ENCODE peak calls at places on chromosomes 2 and 18, in five cellular contexts. E is OCI-LY7, U is adrenal gland, D is A673, H is PC-9. X is an unnamed sample.

GRCh38 chr2:109318150-109318948 is 189.3 kb downstream of the SH3RF3 start:
- DNase-seq in E (no peak), D (peak; percentile 45), H (no peak), U (peak; percentile 80), X (peak; percentile 69)

GRCh38 chr2:195820373-195820772 is 163.3 kb downstream of the SLC39A10 start:
- DNase-seq in E (no peak), D (peak; percentile 20), H (no peak), U (no peak), X (no peak)

GRCh38 chr2:216758431-216759155 is 63.2 kb upstream of the IGFBP5 start:
- DNase-seq in E (no peak), U (no peak), D (no peak), H (no peak), X (no peak)

GRCh38 chr2:63740943-63741342 is 100.8 kb upstream of the UGP2 start:
- DNase-seq in H (no peak), E (no peak), D (no peak), U (no peak), X (no peak)

GRCh38 chr2:37894047-37894446 is 31.0 kb upstream of the RMDN2 start:
- DNase-seq in E (no peak), H (no peak), D (no peak), U (peak; percentile 32), X (no peak)

GRCh38 chr18:28366667-28367066 is 189.7 kb upstream of the CDH2 start:
- DNase-seq in H (no peak), E (no peak), D (no peak), U (no peak), X (no peak)

GRCh38 chr2:121884515-121884915 is 129.1 kb downstream of the TSN start:
- DNase-seq in D (no peak), U (no peak), E (no peak), H (no peak), X (no peak)

GRCh38 chr2:156321243-156321904 is 11.1 kb downstream of the NR4A2 start:
- DNase-seq in H (no peak), E (no peak), U (no peak), D (peak; percentile 34), X (no peak)

GRCh38 chr2:55743583-55743982 is 49.9 kb upstream of the PNPT1 start:
- DNase-seq in H (no peak), D (no peak), U (no peak), E (no peak), X (no peak)

GRCh38 chr2:189350515-189351209 is 90.6 kb upstream of the WDR75 start:
- DNase-seq in D (no peak), H (no peak), U (no peak), E (no peak), X (peak; percentile 96)

GRCh38 chr18:766550-766860 is 45.5 kb downstream of the YES1 start:
- DNase-seq in D (no peak), U (no peak), H (no peak), E (no peak), X (no peak)

GRCh38 chr2:15782009-15782751 is 158.2 kb upstream of the MYCN start:
- DNase-seq in E (no peak), D (no peak), U (no peak), H (no peak), X (no peak)

GRCh38 chr2:38765149-38765548 is 12.9 kb upstream of the GEMIN6 start:
- DNase-seq in E (no peak), D (no peak), H (no peak), U (no peak), X (no peak)

GRCh38 chr2:128314348-128315121 is 4.1 kb downstream of the HS6ST1 start:
- DNase-seq in D (no peak), E (no peak), U (peak; percentile 26), H (no peak), X (no peak)

GRCh38 chr2:33372940-33373553 is 103.4 kb upstream of the RASGRP3 start:
- DNase-seq in U (no peak), D (peak; percentile 32), E (peak; percentile 63), H (no peak), X (no peak)

GRCh38 chr2:153386481-153386891 is 92.1 kb downstream of the RPRM start:
- DNase-seq in D (no peak), H (no peak), U (no peak), E (no peak), X (no peak)

GRCh38 chr2:70946832-70947442 is 11.2 kb downstream of the ATP6V1B1 start:
- DNase-seq in H (no peak), E (peak; percentile 69), U (peak; percentile 55), D (peak; percentile 72), X (peak; percentile 33)

GRCh38 chr2:18368008-18368407 is 192.4 kb downstream of the RDH14 start:
- DNase-seq in E (no peak), D (no peak), H (no peak), U (no peak), X (no peak)

GRCh38 chr2:201419986-201420385 is 31.3 kb downstream of the TRAK2 start:
- DNase-seq in U (no peak), H (no peak), D (no peak), E (no peak), X (no peak)

GRCh38 chr2:169709335-169709734 is 15.1 kb downstream of the PHOSPHO2 start:
- DNase-seq in U (no peak), E (no peak), D (no peak), H (no peak), X (no peak)

GRCh38 chr18:54769526-54770464 is 58.5 kb upstream of the RAB27B start:
- DNase-seq in U (no peak), H (peak; percentile 81), D (no peak), E (no peak), X (no peak)

GRCh38 chr2:148599112-148599991 is 45.2 kb upstream of the EPC2 start:
- DNase-seq in D (peak; percentile 15), H (peak; percentile 37), U (no peak), E (no peak), X (no peak)

GRCh38 chr2:96967964-96968363 is 18.4 kb downstream of the FAM178B start:
- DNase-seq in U (no peak), H (no peak), D (no peak), E (no peak), X (no peak)
- TF ChIP-seq CTCF in U (no peak), H (no peak), D (no peak), E (no peak), X (no peak)

DNA sequence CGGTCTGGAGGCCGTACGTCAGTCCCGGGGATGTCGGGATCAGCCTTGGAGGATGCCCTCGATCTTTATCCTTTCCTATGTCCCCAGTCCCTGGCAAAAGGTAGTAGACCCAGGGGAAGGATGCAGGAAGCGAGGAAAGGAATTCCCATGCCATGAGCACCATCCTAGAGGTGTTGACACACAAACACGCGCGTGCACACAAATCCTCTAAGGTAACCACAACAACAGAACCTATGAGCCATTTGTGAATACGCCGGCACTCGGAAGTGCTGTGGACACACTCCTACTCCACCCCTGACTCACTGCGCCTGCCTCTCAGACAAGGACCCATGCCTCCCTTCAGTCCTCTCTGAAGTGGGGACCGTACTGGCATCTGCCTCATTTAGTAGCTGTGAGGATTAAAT is 11.3 kb upstream of the MLPH start:
- DNase-seq in H (peak; percentile 81), U (no peak), D (no peak), E (peak; percentile 4), X (no peak)
- H3K4me3 ChIP-seq in H (peak overlapping the region; percentile 63), U (peak overlapping the region; percentile 95), D (peak overlapping the region; percentile 75), E (peak overlapping the region; percentile 93), X (peak overlapping the region; percentile 51)

DNA sequence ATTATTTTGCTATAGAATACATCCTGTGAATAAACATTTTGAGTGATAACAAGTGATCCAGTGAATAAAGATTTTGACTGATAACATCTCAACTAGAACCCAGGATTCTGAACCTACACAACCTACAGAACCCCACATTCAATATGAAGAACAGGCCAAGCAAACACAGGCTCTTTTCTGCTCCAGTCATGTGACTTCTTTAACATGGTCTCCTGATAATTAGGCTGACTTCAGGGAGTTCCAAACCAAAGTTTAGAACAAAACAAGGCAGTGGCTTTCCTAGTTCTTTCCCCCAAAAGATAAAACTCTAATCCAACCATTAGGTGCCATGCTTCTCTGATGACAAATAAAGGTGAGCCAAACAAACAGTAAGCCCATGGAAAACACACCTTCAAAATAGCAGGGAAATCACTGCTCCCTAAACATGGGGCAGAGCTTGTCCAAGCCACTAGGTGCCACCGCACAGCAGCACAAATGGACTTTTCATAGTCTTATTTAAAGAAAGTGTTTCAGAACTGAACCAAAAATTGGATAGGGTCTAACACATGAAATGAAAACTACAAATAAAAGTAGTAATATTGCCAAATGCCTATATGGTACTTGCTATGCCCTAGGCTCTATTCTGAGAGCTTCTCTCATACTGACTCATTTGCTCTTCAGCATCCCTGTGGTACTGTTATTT is 95.3 kb downstream of the EVA1A start:
- DNase-seq in U (no peak), E (no peak), D (peak; percentile 55), H (no peak), X (no peak)
- TF ChIP-seq CTCF in U (no peak), E (peak; percentile 43), D (peak; percentile 67), H (peak; percentile 69), X (peak; percentile 69)

DNA sequence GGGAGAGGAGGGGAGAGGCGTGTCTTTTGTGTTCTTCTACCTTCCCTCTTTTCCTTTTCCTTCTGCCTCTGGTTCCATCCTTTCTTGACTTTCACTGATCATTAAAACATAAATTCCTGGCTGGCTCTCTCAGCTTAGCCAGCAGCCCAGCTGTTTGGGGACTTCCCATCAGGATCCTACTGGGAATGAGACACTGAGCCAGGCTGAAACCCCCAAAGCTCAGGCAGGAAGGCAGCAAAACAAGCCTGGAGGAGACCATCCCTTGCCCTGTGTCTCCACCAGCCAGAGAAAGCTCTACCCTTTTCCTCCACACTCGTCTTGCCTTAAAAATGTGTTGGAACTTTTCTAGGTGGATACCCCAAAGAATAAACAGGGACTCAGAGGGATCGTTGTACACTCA is 75.2 kb downstream of the CTIF start:
- DNase-seq in U (no peak), E (no peak), D (no peak), H (no peak), X (no peak)
- H3K4me3 ChIP-seq in U (no peak overlapping the region), E (no peak overlapping the region), D (no peak overlapping the region), H (no peak overlapping the region), X (no peak overlapping the region)

DNA sequence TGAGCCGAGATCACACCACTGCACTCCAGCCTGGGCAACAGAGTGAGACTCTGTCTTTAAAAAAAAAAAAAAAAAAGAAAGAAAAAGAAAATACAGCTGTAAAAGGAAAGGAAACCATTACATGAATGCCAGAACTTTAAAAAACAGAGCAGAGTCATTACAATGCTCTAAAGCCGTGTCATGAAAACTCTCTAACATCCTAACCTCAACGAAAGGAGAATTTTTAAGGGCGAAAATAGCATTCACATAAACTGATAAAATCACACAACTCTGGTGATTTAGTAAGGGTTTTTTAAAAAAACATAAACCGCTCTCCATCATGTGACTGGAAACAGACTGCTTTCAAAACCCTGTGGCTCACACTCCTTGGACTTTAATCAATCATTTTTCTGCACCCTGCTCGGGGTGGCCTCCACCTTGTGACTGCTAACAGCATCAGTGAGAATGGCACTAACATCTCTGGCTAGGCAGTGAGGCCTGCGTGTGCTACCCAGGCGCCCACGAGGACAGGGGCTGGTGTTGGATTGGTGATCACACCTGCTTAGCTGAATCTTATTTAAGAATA is 12.1 kb downstream of the DOCK10 start:
- DNase-seq in H (no peak), E (no peak), D (no peak), U (no peak), X (no peak)
- TF ChIP-seq CTCF in H (no peak), E (no peak), D (no peak), U (no peak), X (no peak)

GRCh38 chr18:58847383-58848071 is 17.1 kb upstream of the ZNF532 start:
- DNase-seq in H (no peak), E (no peak), U (peak; percentile 34), D (peak; percentile 89), X (no peak)
- H3K4me3 ChIP-seq in H (no peak overlapping the region), E (no peak overlapping the region), U (peak overlapping the region; percentile 42), D (peak overlapping the region; percentile 17), X (no peak overlapping the region)

GRCh38 chr2:206230060-206230890 is 44.2 kb upstream of the ZDBF2 start:
- DNase-seq in U (no peak), E (no peak), D (peak; percentile 76), H (no peak), X (no peak)
- TF ChIP-seq CTCF in U (no peak), E (no peak), D (peak; percentile 17), H (no peak), X (peak; percentile 6)

GRCh38 chr18:79798999-79799370 is 1.2 kb downstream of the KCNG2 start:
- DNase-seq in D (no peak), U (no peak), H (no peak), E (no peak), X (no peak)
- H3K4me3 ChIP-seq in D (no peak overlapping the region), U (no peak overlapping the region), H (no peak overlapping the region), E (no peak overlapping the region), X (no peak overlapping the region)